ENCODE peak calls at places on chromosomes 2 and 18, in ten cellular contexts. One of them, this sample, is unnamed.

GRCh38 chr2:11419781-11420180 is 46.2 kb downstream of the E2F6 start:
- DNase-seq in colonic mucosa: no peak
- DNase-seq in stomach: no peak
- DNase-seq in psoas muscle: no peak
- DNase-seq in tibial artery: no peak
- DNase-seq in transverse colon: no peak
- DNase-seq in body of pancreas: no peak
- DNase-seq in mammary epithelial cell: no peak
- DNase-seq in CD8-positive, alpha-beta T cell: no peak
- DNase-seq in WERI-Rb-1: no peak
- DNase-seq in this sample: peak; percentile 32

GRCh38 chr2:28202718-28203117 is 189.9 kb upstream of the FOSL2 start:
- DNase-seq in colonic mucosa: no peak
- DNase-seq in stomach: no peak
- DNase-seq in psoas muscle: no peak
- DNase-seq in tibial artery: no peak
- DNase-seq in transverse colon: no peak
- DNase-seq in body of pancreas: no peak
- DNase-seq in mammary epithelial cell: no peak
- DNase-seq in CD8-positive, alpha-beta T cell: no peak
- DNase-seq in WERI-Rb-1: no peak
- DNase-seq in this sample: no peak

GRCh38 chr2:71082402-71083252 is 14.2 kb downstream of the NAGK start:
- DNase-seq in colonic mucosa: no peak
- DNase-seq in stomach: no peak
- DNase-seq in psoas muscle: no peak
- DNase-seq in tibial artery: no peak
- DNase-seq in transverse colon: no peak
- DNase-seq in body of pancreas: no peak
- DNase-seq in mammary epithelial cell: no peak
- DNase-seq in CD8-positive, alpha-beta T cell: no peak
- DNase-seq in WERI-Rb-1: no peak
- DNase-seq in this sample: no peak

GRCh38 chr2:120667981-120668380 is 67.7 kb upstream of the GLI2 start:
- DNase-seq in colonic mucosa: no peak
- DNase-seq in stomach: peak; percentile 3
- DNase-seq in psoas muscle: no peak
- DNase-seq in tibial artery: no peak
- DNase-seq in transverse colon: no peak
- DNase-seq in body of pancreas: no peak
- DNase-seq in mammary epithelial cell: no peak
- DNase-seq in CD8-positive, alpha-beta T cell: no peak
- DNase-seq in WERI-Rb-1: no peak
- DNase-seq in this sample: no peak

GRCh38 chr2:127448526-127448925 is 30.3 kb downstream of the PROC start:
- DNase-seq in colonic mucosa: no peak
- DNase-seq in stomach: no peak
- DNase-seq in psoas muscle: no peak
- DNase-seq in tibial artery: no peak
- DNase-seq in transverse colon: no peak
- DNase-seq in body of pancreas: no peak
- DNase-seq in mammary epithelial cell: no peak
- DNase-seq in CD8-positive, alpha-beta T cell: no peak
- DNase-seq in WERI-Rb-1: no peak
- DNase-seq in this sample: no peak

GRCh38 chr18:55053976-55054375 is 94.7 kb upstream of the CCDC68 start:
- DNase-seq in colonic mucosa: no peak
- DNase-seq in stomach: no peak
- DNase-seq in psoas muscle: no peak
- DNase-seq in tibial artery: no peak
- DNase-seq in transverse colon: no peak
- DNase-seq in body of pancreas: no peak
- DNase-seq in mammary epithelial cell: no peak
- DNase-seq in CD8-positive, alpha-beta T cell: no peak
- DNase-seq in WERI-Rb-1: no peak
- DNase-seq in this sample: no peak

GRCh38 chr18:76456823-76457222 is 38.2 kb downstream of the ZNF516 start:
- DNase-seq in colonic mucosa: no peak
- DNase-seq in stomach: no peak
- DNase-seq in psoas muscle: no peak
- DNase-seq in tibial artery: no peak
- DNase-seq in transverse colon: no peak
- DNase-seq in body of pancreas: no peak
- DNase-seq in mammary epithelial cell: no peak
- DNase-seq in CD8-positive, alpha-beta T cell: no peak
- DNase-seq in WERI-Rb-1: no peak
- DNase-seq in this sample: no peak

GRCh38 chr18:10235553-10235952 is 218.9 kb upstream of the APCDD1 start:
- DNase-seq in colonic mucosa: peak; percentile 26
- DNase-seq in stomach: no peak
- DNase-seq in psoas muscle: no peak
- DNase-seq in tibial artery: no peak
- DNase-seq in transverse colon: no peak
- DNase-seq in body of pancreas: peak; percentile 41
- DNase-seq in mammary epithelial cell: no peak
- DNase-seq in CD8-positive, alpha-beta T cell: no peak
- DNase-seq in WERI-Rb-1: no peak
- DNase-seq in this sample: no peak

GRCh38 chr2:152500336-152500735 is 165.4 kb downstream of the FMNL2 start:
- DNase-seq in colonic mucosa: no peak
- DNase-seq in stomach: no peak
- DNase-seq in psoas muscle: no peak
- DNase-seq in tibial artery: no peak
- DNase-seq in transverse colon: no peak
- DNase-seq in body of pancreas: no peak
- DNase-seq in mammary epithelial cell: no peak
- DNase-seq in CD8-positive, alpha-beta T cell: no peak
- DNase-seq in WERI-Rb-1: no peak
- DNase-seq in this sample: no peak

DNA sequence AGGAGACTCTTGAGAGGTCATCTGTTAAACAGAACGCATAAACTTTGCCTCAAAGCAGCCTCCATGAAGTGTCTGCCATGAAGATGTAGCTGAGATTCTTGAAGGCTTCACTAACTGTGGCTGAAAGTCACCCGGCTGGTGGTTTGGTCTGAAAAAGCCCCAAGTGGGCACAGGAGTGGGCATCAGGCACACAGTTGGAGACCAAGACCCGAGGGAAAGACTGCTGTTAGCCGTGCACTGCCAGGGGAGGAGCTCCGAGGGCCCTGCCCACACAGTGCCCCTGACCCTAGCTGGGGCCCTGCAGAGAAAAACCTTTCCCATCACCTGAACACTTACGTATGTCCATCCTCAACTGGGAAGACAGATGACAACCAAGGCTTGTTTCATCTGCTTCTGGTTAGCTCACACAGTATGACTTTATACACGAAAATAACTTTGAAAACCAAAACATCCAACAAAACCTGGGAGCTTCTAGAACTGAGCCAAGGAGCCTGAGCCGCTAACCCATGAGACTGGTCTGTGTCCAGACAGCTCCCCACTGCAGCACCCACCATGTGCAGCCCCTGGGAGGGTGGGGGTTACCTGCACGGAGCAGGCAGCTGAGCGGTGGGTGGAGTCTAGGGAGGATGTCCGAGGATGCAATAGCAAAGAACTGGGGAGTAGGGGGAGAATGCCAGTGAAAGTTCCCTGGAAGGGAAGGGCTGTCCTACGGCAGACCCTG is 15.4 kb downstream of the HJURP start:
- DNase-seq in colonic mucosa: no peak
- DNase-seq in stomach: peak; percentile 23
- DNase-seq in psoas muscle: no peak
- DNase-seq in tibial artery: no peak
- DNase-seq in transverse colon: no peak
- DNase-seq in body of pancreas: no peak
- DNase-seq in mammary epithelial cell: no peak
- DNase-seq in CD8-positive, alpha-beta T cell: no peak
- DNase-seq in WERI-Rb-1: no peak
- DNase-seq in this sample: no peak
- H3K36me3 ChIP-seq in colonic mucosa: no peaks in the 10 kb centered on the region
- H3K36me3 ChIP-seq in stomach: peaks cover 45% of the 10 kb centered on the region
- H3K36me3 ChIP-seq in psoas muscle: no peaks in the 10 kb centered on the region
- H3K36me3 ChIP-seq in tibial artery: no peaks in the 10 kb centered on the region
- H3K36me3 ChIP-seq in transverse colon: no peaks in the 10 kb centered on the region
- H3K36me3 ChIP-seq in body of pancreas: no peaks in the 10 kb centered on the region
- H3K36me3 ChIP-seq in mammary epithelial cell: peaks cover 61% of the 10 kb centered on the region
- H3K36me3 ChIP-seq in CD8-positive, alpha-beta T cell: no peaks in the 10 kb centered on the region
- H3K36me3 ChIP-seq in WERI-Rb-1: peaks cover 96% of the 10 kb centered on the region
- H3K36me3 ChIP-seq in this sample: peaks cover 42% of the 10 kb centered on the region

GRCh38 chr18:58541137-58541788 is 87.6 kb downstream of the ALPK2 start:
- DNase-seq in colonic mucosa: no peak
- DNase-seq in stomach: no peak
- DNase-seq in psoas muscle: no peak
- DNase-seq in tibial artery: no peak
- DNase-seq in transverse colon: no peak
- DNase-seq in body of pancreas: no peak
- DNase-seq in mammary epithelial cell: no peak
- DNase-seq in CD8-positive, alpha-beta T cell: no peak
- DNase-seq in WERI-Rb-1: peak; percentile 80
- DNase-seq in this sample: no peak
- TF ChIP-seq CTCF in colonic mucosa: no peak
- TF ChIP-seq CTCF in stomach: no peak
- TF ChIP-seq CTCF in psoas muscle: peak; percentile 8
- TF ChIP-seq CTCF in tibial artery: no peak
- TF ChIP-seq CTCF in transverse colon: no peak
- TF ChIP-seq CTCF in body of pancreas: no peak
- TF ChIP-seq CTCF in mammary epithelial cell: peak; percentile 36
- TF ChIP-seq CTCF in CD8-positive, alpha-beta T cell: no peak
- TF ChIP-seq CTCF in WERI-Rb-1: peak; percentile 72
- TF ChIP-seq CTCF in this sample: peak; percentile 15

DNA sequence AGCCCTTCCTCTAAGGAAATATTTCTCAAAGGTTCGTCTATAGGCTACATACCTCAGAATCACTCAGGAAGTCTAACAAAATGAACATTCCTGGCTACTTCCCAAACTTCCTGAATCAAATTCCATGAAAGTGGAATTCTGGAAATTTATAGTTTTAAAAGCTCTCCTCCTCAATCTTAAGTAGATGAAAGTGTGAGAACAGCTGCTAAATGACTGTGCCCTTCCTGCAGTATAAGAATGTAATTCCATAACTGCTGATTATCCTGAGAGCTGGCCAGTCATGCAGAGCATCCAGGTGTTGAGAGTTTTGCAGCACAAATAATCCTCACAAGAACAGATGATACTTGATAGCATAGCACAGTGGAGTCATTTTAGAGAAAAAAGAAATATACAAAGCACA is 265.0 kb downstream of the KCNJ3 start:
- DNase-seq in colonic mucosa: no peak
- DNase-seq in stomach: no peak
- DNase-seq in psoas muscle: no peak
- DNase-seq in tibial artery: no peak
- DNase-seq in transverse colon: no peak
- DNase-seq in body of pancreas: no peak
- DNase-seq in mammary epithelial cell: no peak
- DNase-seq in CD8-positive, alpha-beta T cell: no peak
- DNase-seq in WERI-Rb-1: no peak
- DNase-seq in this sample: no peak
- H3K27ac ChIP-seq in colonic mucosa: no peak overlapping the region
- H3K27ac ChIP-seq in stomach: no peak overlapping the region
- H3K27ac ChIP-seq in psoas muscle: no peak overlapping the region
- H3K27ac ChIP-seq in tibial artery: no peak overlapping the region
- H3K27ac ChIP-seq in transverse colon: no peak overlapping the region
- H3K27ac ChIP-seq in body of pancreas: no peak overlapping the region
- H3K27ac ChIP-seq in mammary epithelial cell: no peak overlapping the region
- H3K27ac ChIP-seq in CD8-positive, alpha-beta T cell: no peak overlapping the region
- H3K27ac ChIP-seq in WERI-Rb-1: no peak overlapping the region
- H3K27ac ChIP-seq in this sample: no peak overlapping the region

GRCh38 chr2:37647941-37648315 is 23.5 kb downstream of the CDC42EP3 start:
- DNase-seq in colonic mucosa: no peak
- DNase-seq in stomach: no peak
- DNase-seq in psoas muscle: no peak
- DNase-seq in tibial artery: no peak
- DNase-seq in transverse colon: no peak
- DNase-seq in body of pancreas: no peak
- DNase-seq in mammary epithelial cell: no peak
- DNase-seq in CD8-positive, alpha-beta T cell: no peak
- DNase-seq in WERI-Rb-1: no peak
- DNase-seq in this sample: peak; percentile 28

GRCh38 chr2:37652199-37652640 is 19.2 kb downstream of the CDC42EP3 start:
- DNase-seq in colonic mucosa: no peak
- DNase-seq in stomach: no peak
- DNase-seq in psoas muscle: no peak
- DNase-seq in tibial artery: no peak
- DNase-seq in transverse colon: no peak
- DNase-seq in body of pancreas: no peak
- DNase-seq in mammary epithelial cell: peak; percentile 98
- DNase-seq in CD8-positive, alpha-beta T cell: no peak
- DNase-seq in WERI-Rb-1: no peak
- DNase-seq in this sample: no peak

GRCh38 chr2:37648316-37649011 is 23.0 kb downstream of the CDC42EP3 start:
- DNase-seq in colonic mucosa: no peak
- DNase-seq in stomach: peak; percentile 43
- DNase-seq in psoas muscle: peak; percentile 81
- DNase-seq in tibial artery: peak; percentile 79
- DNase-seq in transverse colon: peak; percentile 62
- DNase-seq in body of pancreas: peak; percentile 38
- DNase-seq in mammary epithelial cell: no peak
- DNase-seq in CD8-positive, alpha-beta T cell: peak; percentile 69
- DNase-seq in WERI-Rb-1: no peak
- DNase-seq in this sample: no peak

GRCh38 chr2:37650548-37651101 is 20.8 kb downstream of the CDC42EP3 start:
- DNase-seq in colonic mucosa: no peak
- DNase-seq in stomach: no peak
- DNase-seq in psoas muscle: no peak
- DNase-seq in tibial artery: no peak
- DNase-seq in transverse colon: no peak
- DNase-seq in body of pancreas: no peak
- DNase-seq in mammary epithelial cell: no peak
- DNase-seq in CD8-positive, alpha-beta T cell: no peak
- DNase-seq in WERI-Rb-1: no peak
- DNase-seq in this sample: no peak

DNA sequence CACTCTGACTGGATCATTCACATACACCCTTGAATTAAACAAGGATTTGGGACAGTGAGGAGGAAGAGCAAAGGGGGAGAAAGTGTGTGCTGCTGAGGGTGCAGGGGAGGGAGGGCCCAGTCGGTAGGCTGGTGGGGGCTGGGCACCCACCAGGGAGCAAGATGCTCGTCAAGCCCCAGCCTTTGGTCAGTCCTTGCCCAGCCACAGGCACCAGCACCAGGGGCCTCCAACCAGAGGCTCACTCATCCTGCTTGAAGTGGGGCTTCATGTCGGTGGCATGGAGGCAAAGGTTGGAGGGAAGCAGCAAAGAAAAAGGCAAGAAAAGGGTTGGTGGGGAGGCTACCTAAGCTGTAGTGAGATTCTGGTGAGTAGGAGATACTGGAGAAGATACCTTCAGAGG is 21.9 kb downstream of the CDC42EP3 start:
- DNase-seq in colonic mucosa: no peak
- DNase-seq in stomach: no peak
- DNase-seq in psoas muscle: no peak
- DNase-seq in tibial artery: no peak
- DNase-seq in transverse colon: no peak
- DNase-seq in body of pancreas: no peak
- DNase-seq in mammary epithelial cell: no peak
- DNase-seq in CD8-positive, alpha-beta T cell: no peak
- DNase-seq in WERI-Rb-1: no peak
- DNase-seq in this sample: no peak
- H3K36me3 ChIP-seq in colonic mucosa: no peaks in the 10 kb centered on the region
- H3K36me3 ChIP-seq in stomach: peaks cover 15% of the 10 kb centered on the region
- H3K36me3 ChIP-seq in psoas muscle: no peaks in the 10 kb centered on the region
- H3K36me3 ChIP-seq in tibial artery: peaks cover 13% of the 10 kb centered on the region
- H3K36me3 ChIP-seq in transverse colon: no peaks in the 10 kb centered on the region
- H3K36me3 ChIP-seq in body of pancreas: no peaks in the 10 kb centered on the region
- H3K36me3 ChIP-seq in mammary epithelial cell: peaks cover 28% of the 10 kb centered on the region
- H3K36me3 ChIP-seq in CD8-positive, alpha-beta T cell: peaks cover 10% of the 10 kb centered on the region
- H3K36me3 ChIP-seq in WERI-Rb-1: peaks cover 52% of the 10 kb centered on the region
- H3K36me3 ChIP-seq in this sample: peaks cover 18% of the 10 kb centered on the region

This sample was measured in cardiac muscle cell.